ENCODE peak calls at places on chromosomes 4 and X, in eight cellular contexts. One of them, this sample, is unnamed.

GRCh38 chr4:53960843-53961242 is 103.6 kb downstream of the CHIC2 start:
- DNase-seq in EL: no peak
- DNase-seq in retina: no peak
- DNase-seq in MCF 10A: no peak
- DNase-seq in brain microvascular endothelial cell: no peak
- DNase-seq in endothelial cell: no peak
- DNase-seq in left lung: no peak
- DNase-seq in CD8-positive, alpha-beta memory T cell: no peak
- DNase-seq in this sample: no peak

GRCh38 chrX:107117993-107118321 is 665 bp downstream of the RBM41 start:
- DNase-seq in EL: peak; percentile 1
- DNase-seq in retina: no peak
- DNase-seq in MCF 10A: no peak
- DNase-seq in brain microvascular endothelial cell: no peak
- DNase-seq in endothelial cell: no peak
- DNase-seq in left lung: no peak
- DNase-seq in CD8-positive, alpha-beta memory T cell: no peak
- DNase-seq in this sample: no peak

GRCh38 chr4:13703096-13703495 is 75.6 kb upstream of the BOD1L1 start:
- DNase-seq in EL: no peak
- DNase-seq in retina: no peak
- DNase-seq in MCF 10A: no peak
- DNase-seq in brain microvascular endothelial cell: no peak
- DNase-seq in endothelial cell: no peak
- DNase-seq in left lung: no peak
- DNase-seq in CD8-positive, alpha-beta memory T cell: no peak
- DNase-seq in this sample: no peak

GRCh38 chr4:159464302-159464701 is 361.4 kb downstream of the RAPGEF2 start:
- DNase-seq in EL: no peak
- DNase-seq in retina: no peak
- DNase-seq in MCF 10A: no peak
- DNase-seq in brain microvascular endothelial cell: no peak
- DNase-seq in endothelial cell: no peak
- DNase-seq in left lung: no peak
- DNase-seq in CD8-positive, alpha-beta memory T cell: no peak
- DNase-seq in this sample: no peak

GRCh38 chr4:118587116-118587869 is 97.9 kb upstream of the METTL14 start:
- DNase-seq in EL: no peak
- DNase-seq in retina: no peak
- DNase-seq in MCF 10A: no peak
- DNase-seq in brain microvascular endothelial cell: no peak
- DNase-seq in endothelial cell: no peak
- DNase-seq in left lung: no peak
- DNase-seq in CD8-positive, alpha-beta memory T cell: no peak
- DNase-seq in this sample: no peak

GRCh38 chr4:125316391-125316780 is 1.6 kb downstream of the FAT4 start:
- DNase-seq in EL: no peak
- DNase-seq in retina: peak; percentile 85
- DNase-seq in MCF 10A: peak; percentile 67
- DNase-seq in brain microvascular endothelial cell: no peak
- DNase-seq in endothelial cell: peak; percentile 25
- DNase-seq in left lung: peak; percentile 56
- DNase-seq in CD8-positive, alpha-beta memory T cell: no peak
- DNase-seq in this sample: no peak

GRCh38 chr4:170022211-170022610 is 4.0 kb downstream of the MFAP3L start:
- DNase-seq in EL: no peak
- DNase-seq in retina: no peak
- DNase-seq in MCF 10A: no peak
- DNase-seq in brain microvascular endothelial cell: no peak
- DNase-seq in endothelial cell: no peak
- DNase-seq in left lung: no peak
- DNase-seq in CD8-positive, alpha-beta memory T cell: no peak
- DNase-seq in this sample: no peak

GRCh38 chr4:38311495-38311894 is 351.3 kb downstream of the PTTG2 start:
- DNase-seq in EL: no peak
- DNase-seq in retina: no peak
- DNase-seq in MCF 10A: no peak
- DNase-seq in brain microvascular endothelial cell: no peak
- DNase-seq in endothelial cell: no peak
- DNase-seq in left lung: no peak
- DNase-seq in CD8-positive, alpha-beta memory T cell: no peak
- DNase-seq in this sample: no peak

GRCh38 chrX:12080265-12080664 is 58.0 kb upstream of the FRMPD4 start:
- DNase-seq in EL: peak; percentile 48
- DNase-seq in retina: peak; percentile 34
- DNase-seq in MCF 10A: peak; percentile 62
- DNase-seq in brain microvascular endothelial cell: peak; percentile 31
- DNase-seq in endothelial cell: peak; percentile 11
- DNase-seq in left lung: no peak
- DNase-seq in CD8-positive, alpha-beta memory T cell: no peak
- DNase-seq in this sample: no peak

GRCh38 chr4:168797176-168797575 is 212.9 kb downstream of the CBR4 start:
- DNase-seq in EL: peak; percentile 86
- DNase-seq in retina: no peak
- DNase-seq in MCF 10A: peak; percentile 80
- DNase-seq in brain microvascular endothelial cell: peak; percentile 79
- DNase-seq in endothelial cell: no peak
- DNase-seq in left lung: no peak
- DNase-seq in CD8-positive, alpha-beta memory T cell: no peak
- DNase-seq in this sample: peak; percentile 1

GRCh38 chr4:26692014-26692726 is 108.3 kb downstream of the TBC1D19 start:
- DNase-seq in EL: peak; percentile 76
- DNase-seq in retina: no peak
- DNase-seq in MCF 10A: peak; percentile 51
- DNase-seq in brain microvascular endothelial cell: no peak
- DNase-seq in endothelial cell: no peak
- DNase-seq in left lung: no peak
- DNase-seq in CD8-positive, alpha-beta memory T cell: no peak
- DNase-seq in this sample: no peak

GRCh38 chrX:20913760-20914159 is 460.5 kb upstream of the CNKSR2 start:
- DNase-seq in EL: no peak
- DNase-seq in retina: no peak
- DNase-seq in MCF 10A: peak; percentile 31
- DNase-seq in brain microvascular endothelial cell: no peak
- DNase-seq in endothelial cell: peak; percentile 44
- DNase-seq in left lung: no peak
- DNase-seq in CD8-positive, alpha-beta memory T cell: no peak
- DNase-seq in this sample: no peak

GRCh38 chr4:77819409-77819835 is 254 bp upstream of the CNOT6L start:
- DNase-seq in EL: no peak
- DNase-seq in retina: no peak
- DNase-seq in MCF 10A: no peak
- DNase-seq in brain microvascular endothelial cell: no peak
- DNase-seq in endothelial cell: peak; percentile 51
- DNase-seq in left lung: no peak
- DNase-seq in CD8-positive, alpha-beta memory T cell: peak; percentile 89
- DNase-seq in this sample: peak; percentile 14

GRCh38 chrX:30513284-30513683 is 64.3 kb downstream of the TASL start:
- DNase-seq in EL: no peak
- DNase-seq in retina: no peak
- DNase-seq in MCF 10A: peak; percentile 32
- DNase-seq in brain microvascular endothelial cell: no peak
- DNase-seq in endothelial cell: no peak
- DNase-seq in left lung: no peak
- DNase-seq in CD8-positive, alpha-beta memory T cell: no peak
- DNase-seq in this sample: no peak

GRCh38 chr4:8004066-8004465 is 64.4 kb upstream of the AFAP1 start:
- DNase-seq in EL: no peak
- DNase-seq in retina: no peak
- DNase-seq in MCF 10A: no peak
- DNase-seq in brain microvascular endothelial cell: no peak
- DNase-seq in endothelial cell: no peak
- DNase-seq in left lung: no peak
- DNase-seq in CD8-positive, alpha-beta memory T cell: no peak
- DNase-seq in this sample: no peak

GRCh38 chrX:19799319-19800182 is 87.8 kb downstream of the SH3KBP1 start:
- DNase-seq in EL: peak; percentile 6
- DNase-seq in retina: no peak
- DNase-seq in MCF 10A: no peak
- DNase-seq in brain microvascular endothelial cell: peak; percentile 2
- DNase-seq in endothelial cell: no peak
- DNase-seq in left lung: no peak
- DNase-seq in CD8-positive, alpha-beta memory T cell: peak; percentile 63
- DNase-seq in this sample: no peak

GRCh38 chr4:37827030-37827705 is 682 bp downstream of the PGM2 start:
- DNase-seq in EL: peak; percentile 54
- DNase-seq in retina: no peak
- DNase-seq in MCF 10A: peak; percentile 63
- DNase-seq in brain microvascular endothelial cell: peak; percentile 68
- DNase-seq in endothelial cell: no peak
- DNase-seq in left lung: no peak
- DNase-seq in CD8-positive, alpha-beta memory T cell: no peak
- DNase-seq in this sample: no peak

GRCh38 chr4:55920571-55920970 is 28.2 kb upstream of the CEP135 start:
- DNase-seq in EL: peak; percentile 6
- DNase-seq in retina: no peak
- DNase-seq in MCF 10A: no peak
- DNase-seq in brain microvascular endothelial cell: no peak
- DNase-seq in endothelial cell: no peak
- DNase-seq in left lung: no peak
- DNase-seq in CD8-positive, alpha-beta memory T cell: no peak
- DNase-seq in this sample: no peak

GRCh38 chr4:170047774-170048354 is 21.7 kb upstream of the MFAP3L start:
- DNase-seq in EL: peak; percentile 53
- DNase-seq in retina: no peak
- DNase-seq in MCF 10A: peak; percentile 62
- DNase-seq in brain microvascular endothelial cell: peak; percentile 56
- DNase-seq in endothelial cell: peak; percentile 63
- DNase-seq in left lung: no peak
- DNase-seq in CD8-positive, alpha-beta memory T cell: peak; percentile 30
- DNase-seq in this sample: peak; percentile 44

GRCh38 chr4:130288576-130288975 is 1192.6 kb downstream of the C4orf33 start:
- DNase-seq in EL: no peak
- DNase-seq in retina: no peak
- DNase-seq in MCF 10A: no peak
- DNase-seq in brain microvascular endothelial cell: no peak
- DNase-seq in endothelial cell: no peak
- DNase-seq in left lung: no peak
- DNase-seq in CD8-positive, alpha-beta memory T cell: no peak
- DNase-seq in this sample: no peak

GRCh38 chr4:8386731-8387130 is 53.8 kb downstream of the ACOX3 start:
- DNase-seq in EL: no peak
- DNase-seq in retina: no peak
- DNase-seq in MCF 10A: no peak
- DNase-seq in brain microvascular endothelial cell: no peak
- DNase-seq in endothelial cell: no peak
- DNase-seq in left lung: no peak
- DNase-seq in CD8-positive, alpha-beta memory T cell: no peak
- DNase-seq in this sample: no peak

GRCh38 chrX:21658746-21659145 is 616 bp upstream of the KLHL34 start:
- DNase-seq in EL: no peak
- DNase-seq in retina: no peak
- DNase-seq in MCF 10A: no peak
- DNase-seq in brain microvascular endothelial cell: no peak
- DNase-seq in endothelial cell: no peak
- DNase-seq in left lung: no peak
- DNase-seq in CD8-positive, alpha-beta memory T cell: no peak
- DNase-seq in this sample: no peak

GRCh38 chrX:12972239-12972638 is 2.7 kb upstream of the TMSB4X start:
- DNase-seq in EL: no peak
- DNase-seq in retina: no peak
- DNase-seq in MCF 10A: no peak
- DNase-seq in brain microvascular endothelial cell: no peak
- DNase-seq in endothelial cell: no peak
- DNase-seq in left lung: no peak
- DNase-seq in CD8-positive, alpha-beta memory T cell: no peak
- DNase-seq in this sample: peak; percentile 52

GRCh38 chr4:147707892-147708672 is 23.8 kb upstream of the ARHGAP10 start:
- DNase-seq in EL: peak; percentile 50
- DNase-seq in retina: peak; percentile 53
- DNase-seq in MCF 10A: peak; percentile 71
- DNase-seq in brain microvascular endothelial cell: peak; percentile 49
- DNase-seq in endothelial cell: peak; percentile 35
- DNase-seq in left lung: no peak
- DNase-seq in CD8-positive, alpha-beta memory T cell: peak; percentile 42
- DNase-seq in this sample: no peak

GRCh38 chr4:42627887-42628646 is 28.8 kb downstream of the ATP8A1 start:
- DNase-seq in EL: no peak
- DNase-seq in retina: peak; percentile 13
- DNase-seq in MCF 10A: no peak
- DNase-seq in brain microvascular endothelial cell: no peak
- DNase-seq in endothelial cell: no peak
- DNase-seq in left lung: no peak
- DNase-seq in CD8-positive, alpha-beta memory T cell: peak; percentile 70
- DNase-seq in this sample: no peak

GRCh38 chrX:90040807-90041206 is 119.1 kb downstream of the TGIF2LX start:
- DNase-seq in EL: no peak
- DNase-seq in retina: no peak
- DNase-seq in MCF 10A: no peak
- DNase-seq in brain microvascular endothelial cell: no peak
- DNase-seq in endothelial cell: no peak
- DNase-seq in left lung: no peak
- DNase-seq in CD8-positive, alpha-beta memory T cell: no peak
- DNase-seq in this sample: no peak

GRCh38 chrX:95703696-95704095 is 980.9 kb upstream of the DIAPH2 start:
- DNase-seq in EL: no peak
- DNase-seq in retina: no peak
- DNase-seq in MCF 10A: peak; percentile 2
- DNase-seq in brain microvascular endothelial cell: no peak
- DNase-seq in endothelial cell: no peak
- DNase-seq in left lung: no peak
- DNase-seq in CD8-positive, alpha-beta memory T cell: no peak
- DNase-seq in this sample: no peak

GRCh38 chr4:106017975-106018374 is 122.7 kb downstream of the NPNT start:
- DNase-seq in EL: no peak
- DNase-seq in retina: no peak
- DNase-seq in MCF 10A: no peak
- DNase-seq in brain microvascular endothelial cell: no peak
- DNase-seq in endothelial cell: no peak
- DNase-seq in left lung: no peak
- DNase-seq in CD8-positive, alpha-beta memory T cell: no peak
- DNase-seq in this sample: no peak

GRCh38 chrX:37420179-37420578 is 71.0 kb downstream of the PRRG1 start:
- DNase-seq in EL: peak; percentile 5
- DNase-seq in retina: no peak
- DNase-seq in MCF 10A: peak; percentile 11
- DNase-seq in brain microvascular endothelial cell: no peak
- DNase-seq in endothelial cell: no peak
- DNase-seq in left lung: no peak
- DNase-seq in CD8-positive, alpha-beta memory T cell: no peak
- DNase-seq in this sample: no peak

GRCh38 chr4:40178672-40179071 is 18.2 kb upstream of the RHOH start:
- DNase-seq in EL: no peak
- DNase-seq in retina: no peak
- DNase-seq in MCF 10A: no peak
- DNase-seq in brain microvascular endothelial cell: no peak
- DNase-seq in endothelial cell: no peak
- DNase-seq in left lung: no peak
- DNase-seq in CD8-positive, alpha-beta memory T cell: no peak
- DNase-seq in this sample: no peak

GRCh38 chr4:168498259-168498658 is 1.4 kb downstream of the PALLD start:
- DNase-seq in EL: no peak
- DNase-seq in retina: peak; percentile 47
- DNase-seq in MCF 10A: no peak
- DNase-seq in brain microvascular endothelial cell: no peak
- DNase-seq in endothelial cell: no peak
- DNase-seq in left lung: no peak
- DNase-seq in CD8-positive, alpha-beta memory T cell: no peak
- DNase-seq in this sample: no peak

GRCh38 chr4:175421506-175421905 is 390.6 kb downstream of the GPM6A start:
- DNase-seq in EL: peak; percentile 61
- DNase-seq in retina: no peak
- DNase-seq in MCF 10A: peak; percentile 44
- DNase-seq in brain microvascular endothelial cell: peak; percentile 68
- DNase-seq in endothelial cell: no peak
- DNase-seq in left lung: no peak
- DNase-seq in CD8-positive, alpha-beta memory T cell: no peak
- DNase-seq in this sample: no peak

GRCh38 chr4:572594-572993 is 3.5 kb downstream of the TMEM271 start:
- DNase-seq in EL: no peak
- DNase-seq in retina: no peak
- DNase-seq in MCF 10A: no peak
- DNase-seq in brain microvascular endothelial cell: no peak
- DNase-seq in endothelial cell: no peak
- DNase-seq in left lung: no peak
- DNase-seq in CD8-positive, alpha-beta memory T cell: no peak
- DNase-seq in this sample: no peak

GRCh38 chr4:4613641-4614286 is 71.9 kb upstream of the STX18 start:
- DNase-seq in EL: no peak
- DNase-seq in retina: no peak
- DNase-seq in MCF 10A: no peak
- DNase-seq in brain microvascular endothelial cell: no peak
- DNase-seq in endothelial cell: no peak
- DNase-seq in left lung: no peak
- DNase-seq in CD8-positive, alpha-beta memory T cell: no peak
- DNase-seq in this sample: no peak